ENCODE peak calls at places on chromosomes 1 and 21, in five cellular contexts. D is GM03348, A is WTC11, F is astrocyte, J is choroid plexus epithelial cell. U is an unnamed sample.
A peak's percentile ranks its signal among the peaks of the same experiment; 100 is the strongest.

GRCh38 chr1:212759683-212760082 is 31.9 kb downstream of the NSL1 start:
- DNase-seq in D (no peak), A (no peak), F (no peak), J (no peak), U (no peak)

GRCh38 chr1:178942285-178943218 is 71.7 kb upstream of the ANGPTL1 start:
- DNase-seq in D (peak; percentile 70), A (no peak), F (peak; percentile 66), J (peak; percentile 56), U (peak; percentile 60)

GRCh38 chr1:221336141-221336540 is 405.7 kb downstream of the DUSP10 start:
- DNase-seq in D (peak; percentile 57), A (no peak), F (peak; percentile 34), J (no peak), U (peak; percentile 55)

GRCh38 chr1:152165291-152166077 is 6.5 kb upstream of the RPTN start:
- DNase-seq in D (no peak), A (no peak), F (no peak), J (no peak), U (no peak)

GRCh38 chr1:47846981-47847380 is 150.2 kb downstream of the TRABD2B start:
- DNase-seq in D (no peak), A (no peak), F (no peak), J (no peak), U (no peak)

GRCh38 chr1:22142315-22143064 is 407 bp downstream of the WNT4 start:
- DNase-seq in D (peak; percentile 72), A (peak; percentile 54), F (no peak), J (peak; percentile 28), U (peak; percentile 76)

GRCh38 chr1:31789259-31790065 is 25.3 kb upstream of the ADGRB2 start:
- DNase-seq in D (peak; percentile 98), A (peak; percentile 100), F (peak; percentile 69), J (peak; percentile 90), U (peak; percentile 97)

GRCh38 chr1:8061673-8062386 is 35.7 kb upstream of the ERRFI1 start:
- DNase-seq in D (no peak), A (no peak), F (peak; percentile 77), J (peak; percentile 51), U (peak; percentile 30)

GRCh38 chr1:29413661-29414060 is 177.3 kb downstream of the PTPRU start:
- DNase-seq in D (no peak), A (no peak), F (no peak), J (no peak), U (no peak)

GRCh38 chr1:16061255-16061654 is 12.2 kb downstream of the FAM131C start:
- DNase-seq in D (no peak), A (no peak), F (no peak), J (no peak), U (no peak)

GRCh38 chr1:201262963-201263608 is 20.2 kb upstream of the PKP1 start:
- DNase-seq in D (no peak), A (no peak), F (no peak), J (no peak), U (no peak)

GRCh38 chr21:42425603-42425985 is 21.9 kb downstream of the UBASH3A start:
- DNase-seq in D (no peak), A (no peak), F (no peak), J (no peak), U (no peak)

GRCh38 chr1:87685366-87686136 is 356.9 kb downstream of the LMO4 start:
- DNase-seq in D (no peak), A (no peak), F (peak; percentile 44), J (peak; percentile 34), U (no peak)

GRCh38 chr1:71717186-71717585 is 565.2 kb downstream of the NEGR1 start:
- DNase-seq in D (peak; percentile 5), A (no peak), F (no peak), J (no peak), U (no peak)

GRCh38 chr1:22111620-22112019 is 31.3 kb downstream of the WNT4 start:
- DNase-seq in D (peak; percentile 70), A (no peak), F (peak; percentile 54), J (peak; percentile 63), U (peak; percentile 77)

GRCh38 chr21:45324430-45325205 is 36.9 kb upstream of the POFUT2 start:
- DNase-seq in D (no peak), A (no peak), F (no peak), J (no peak), U (no peak)

GRCh38 chr1:155931332-155932038 is 2.7 kb downstream of the KHDC4 start:
- DNase-seq in D (no peak), A (no peak), F (peak; percentile 42), J (no peak), U (no peak)

GRCh38 chr21:43604505-43605204 is 54.6 kb downstream of the HSF2BP start:
- DNase-seq in D (no peak), A (no peak), F (no peak), J (no peak), U (no peak)

GRCh38 chr1:61087574-61087973 is 5.2 kb downstream of the NFIA start:
- DNase-seq in D (no peak), A (no peak), F (no peak), J (no peak), U (no peak)

GRCh38 chr1:222547944-222548671 is at the start of gene HHIPL2:
- DNase-seq in D (no peak), A (no peak), F (no peak), J (no peak), U (no peak)

GRCh38 chr1:2972011-2972878 is 49.0 kb upstream of the ACTRT2 start:
- DNase-seq in D (no peak), A (no peak), F (no peak), J (no peak), U (no peak)

GRCh38 chr1:3771108-3772026 is 1.2 kb upstream of the SMIM1 start:
- DNase-seq in D (no peak), A (no peak), F (no peak), J (no peak), U (no peak)

GRCh38 chr1:164760585-164760968 is 201.6 kb downstream of the PBX1 start:
- DNase-seq in D (peak; percentile 52), A (no peak), F (no peak), J (no peak), U (peak; percentile 56)